ENCODE peak calls at places on chromosomes 3 and 15, in eight cellular contexts. V, J, I, G, P, D, B and M are unnamed samples.

GRCh38 chr3:161700998-161701397 is 204.4 kb downstream of the OTOL1 start:
- DNase-seq in V (no peak), J (no peak), I (no peak), G (no peak), P (no peak), D (no peak), B (no peak), M (no peak)

GRCh38 chr15:78353093-78353492 is 12.9 kb downstream of the CRABP1 start:
- DNase-seq in V (no peak), J (no peak), I (no peak), G (peak), P (no peak), D (no peak), B (no peak), M (no peak)

GRCh38 chr3:128923607-128924385 is 44.4 kb downstream of the ACAD9 start:
- DNase-seq in V (no peak), J (no peak), I (no peak), G (no peak), P (no peak), D (no peak), B (no peak), M (no peak)

GRCh38 chr3:24315991-24316390 is 178.7 kb downstream of the THRB start:
- DNase-seq in V (no peak), J (no peak), I (no peak), G (no peak), P (no peak), D (no peak), B (no peak), M (no peak)

GRCh38 chr3:60757724-60758123 is 493.5 kb downstream of the FHIT start:
- DNase-seq in V (no peak), J (no peak), I (no peak), G (no peak), P (no peak), D (no peak), B (no peak), M (no peak)

GRCh38 chr15:66631616-66632263 is 65.9 kb upstream of the LCTL start:
- DNase-seq in V (no peak), J (no peak), I (no peak), G (no peak), P (no peak), D (no peak), B (no peak), M (no peak)

GRCh38 chr15:82045892-82046667 is at the start of gene MEX3B:
- DNase-seq in V (peak), J (peak), I (peak), G (peak), P (peak), D (peak), B (peak), M (peak)

GRCh38 chr15:81940467-81941451 is 105.1 kb downstream of the MEX3B start:
- DNase-seq in V (no peak), J (no peak), I (no peak), G (no peak), P (no peak), D (no peak), B (no peak), M (no peak)

GRCh38 chr3:53030864-53031445 is 14.9 kb downstream of the SFMBT1 start:
- DNase-seq in V (no peak), J (no peak), I (no peak), G (no peak), P (no peak), D (no peak), B (no peak), M (no peak)

GRCh38 chr3:117692416-117692995 is 982.9 kb downstream of the TUSC7 start:
- DNase-seq in V (no peak), J (no peak), I (no peak), G (no peak), P (no peak), D (no peak), B (no peak), M (no peak)

GRCh38 chr3:196344663-196345062 is 6.5 kb upstream of the TM4SF19 start:
- DNase-seq in V (no peak), J (no peak), I (no peak), G (no peak), P (no peak), D (no peak), B (no peak), M (no peak)

GRCh38 chr15:66964791-66965190 is 100.6 kb upstream of the SMAD3 start:
- DNase-seq in V (no peak), J (no peak), I (no peak), G (no peak), P (no peak), D (no peak), B (no peak), M (no peak)

GRCh38 chr3:61997112-61997511 is 376.2 kb downstream of the FEZF2 start:
- DNase-seq in V (no peak), J (no peak), I (no peak), G (no peak), P (no peak), D (no peak), B (no peak), M (no peak)

GRCh38 chr3:141275032-141275422 is 43.4 kb downstream of the PXYLP1 start:
- DNase-seq in V (no peak), J (no peak), I (no peak), G (no peak), P (no peak), D (no peak), B (no peak), M (no peak)

GRCh38 chr15:39624806-39625205 is 43.9 kb downstream of the THBS1 start:
- DNase-seq in V (peak), J (peak), I (peak), G (no peak), P (no peak), D (no peak), B (peak), M (no peak)

GRCh38 chr3:72907851-72908620 is 20.2 kb downstream of the GXYLT2 start:
- DNase-seq in V (peak), J (no peak), I (peak), G (no peak), P (no peak), D (no peak), B (peak), M (peak)

GRCh38 chr3:125410922-125411321 is 35.8 kb upstream of the ZNF148 start:
- DNase-seq in V (no peak), J (no peak), I (no peak), G (no peak), P (no peak), D (no peak), B (no peak), M (no peak)

GRCh38 chr3:104992618-104993017 is 374.1 kb upstream of the ALCAM start:
- DNase-seq in V (no peak), J (no peak), I (no peak), G (no peak), P (no peak), D (no peak), B (no peak), M (no peak)

GRCh38 chr3:133037440-133037839 is 751 bp upstream of the TMEM108 start:
- DNase-seq in V (no peak), J (no peak), I (no peak), G (no peak), P (no peak), D (no peak), B (peak), M (no peak)

GRCh38 chr3:143480306-143480852 is 360.8 kb downstream of the CHST2 start:
- DNase-seq in V (no peak), J (no peak), I (no peak), G (no peak), P (no peak), D (no peak), B (no peak), M (no peak)

GRCh38 chr15:35701402-35702046 is 155.6 kb upstream of the DPH6 start:
- DNase-seq in V (no peak), J (no peak), I (no peak), G (no peak), P (no peak), D (no peak), B (no peak), M (no peak)

GRCh38 chr3:89525597-89525996 is 418.2 kb downstream of the EPHA3 start:
- DNase-seq in V (no peak), J (no peak), I (no peak), G (no peak), P (no peak), D (no peak), B (no peak), M (no peak)

GRCh38 chr3:160784853-160785252 is 28.8 kb downstream of the PPM1L start:
- DNase-seq in V (no peak), J (no peak), I (no peak), G (no peak), P (no peak), D (no peak), B (no peak), M (no peak)

GRCh38 chr3:107737909-107738308 is 215.1 kb downstream of the BBX start:
- DNase-seq in V (no peak), J (no peak), I (no peak), G (no peak), P (no peak), D (no peak), B (no peak), M (no peak)

GRCh38 chr3:100089802-100090668 is 24.3 kb downstream of the FILIP1L start:
- DNase-seq in V (peak), J (no peak), I (peak), G (peak), P (no peak), D (no peak), B (peak), M (no peak)

GRCh38 chr15:89155656-89156055 is 65.7 kb downstream of the RLBP1 start:
- DNase-seq in V (peak), J (no peak), I (no peak), G (no peak), P (no peak), D (no peak), B (no peak), M (no peak)

GRCh38 chr3:50230106-50230832 is 5.7 kb upstream of the GNAI2 start:
- DNase-seq in V (no peak), J (peak), I (no peak), G (no peak), P (no peak), D (no peak), B (no peak), M (no peak)

GRCh38 chr3:178392553-178392952 is 143.7 kb upstream of the KCNMB2 start:
- DNase-seq in V (no peak), J (no peak), I (no peak), G (no peak), P (no peak), D (no peak), B (no peak), M (no peak)

GRCh38 chr3:44065741-44066140 is 175.9 kb upstream of the TOPAZ1 start:
- DNase-seq in V (no peak), J (no peak), I (no peak), G (no peak), P (no peak), D (no peak), B (no peak), M (no peak)

GRCh38 chr3:66816110-66816761 is 181.9 kb upstream of the KBTBD8 start:
- DNase-seq in V (no peak), J (no peak), I (no peak), G (peak), P (no peak), D (peak), B (peak), M (no peak)

GRCh38 chr3:190585771-190586630 is 72.1 kb downstream of the IL1RAP start:
- DNase-seq in V (no peak), J (no peak), I (no peak), G (peak), P (no peak), D (no peak), B (peak), M (no peak)

GRCh38 chr15:61702224-61703120 is 357.8 kb downstream of the VPS13C start:
- DNase-seq in V (no peak), J (no peak), I (no peak), G (no peak), P (no peak), D (peak), B (no peak), M (no peak)

GRCh38 chr3:38039101-38039898 is at the start of gene DLEC1:
- DNase-seq in V (peak), J (peak), I (peak), G (no peak), P (peak), D (peak), B (peak), M (peak)

GRCh38 chr15:58795825-58796224 is 24.7 kb downstream of the MINDY2 start:
- DNase-seq in V (no peak), J (no peak), I (no peak), G (no peak), P (no peak), D (no peak), B (no peak), M (no peak)

GRCh38 chr3:149291178-149291577 is 42.3 kb downstream of the TM4SF18 start:
- DNase-seq in V (no peak), J (no peak), I (no peak), G (no peak), P (no peak), D (no peak), B (no peak), M (no peak)

GRCh38 chr3:187943677-187944390 is 198.6 kb upstream of the BCL6 start:
- DNase-seq in V (no peak), J (no peak), I (no peak), G (peak), P (no peak), D (no peak), B (peak), M (no peak)

GRCh38 chr3:194964809-194965208 is 279.1 kb downstream of the FAM43A start:
- DNase-seq in V (no peak), J (no peak), I (no peak), G (no peak), P (no peak), D (no peak), B (no peak), M (no peak)

GRCh38 chr3:159458010-159458409 is 530.6 kb upstream of the IL12A start:
- DNase-seq in V (no peak), J (no peak), I (no peak), G (no peak), P (no peak), D (no peak), B (no peak), M (no peak)

GRCh38 chr15:56234804-56235203 is 8.9 kb downstream of the RFX7 start:
- DNase-seq in V (no peak), J (no peak), I (no peak), G (no peak), P (no peak), D (no peak), B (no peak), M (no peak)

GRCh38 chr15:64855206-64856000 is 13.7 kb downstream of the PLEKHO2 start:
- DNase-seq in V (no peak), J (no peak), I (no peak), G (no peak), P (no peak), D (no peak), B (peak), M (no peak)

GRCh38 chr15:64858136-64858535 is 16.4 kb downstream of the PLEKHO2 start:
- DNase-seq in V (no peak), J (no peak), I (no peak), G (no peak), P (no peak), D (no peak), B (no peak), M (no peak)

GRCh38 chr15:64857421-64857820 is 15.7 kb downstream of the PLEKHO2 start:
- DNase-seq in V (no peak), J (no peak), I (no peak), G (no peak), P (no peak), D (no peak), B (peak), M (no peak)

GRCh38 chr15:64854526-64854925 is 12.8 kb downstream of the PLEKHO2 start:
- DNase-seq in V (no peak), J (no peak), I (no peak), G (no peak), P (no peak), D (no peak), B (no peak), M (no peak)

GRCh38 chr15:64856429-64857145 is 14.9 kb downstream of the PLEKHO2 start:
- DNase-seq in V (peak), J (no peak), I (no peak), G (no peak), P (no peak), D (peak), B (peak), M (no peak)
- TF ChIP-seq CTCF in V (no peak), J (no peak), I (no peak), G (no peak), P (no peak), D (no peak), B (no peak), M (no peak)

DNA sequence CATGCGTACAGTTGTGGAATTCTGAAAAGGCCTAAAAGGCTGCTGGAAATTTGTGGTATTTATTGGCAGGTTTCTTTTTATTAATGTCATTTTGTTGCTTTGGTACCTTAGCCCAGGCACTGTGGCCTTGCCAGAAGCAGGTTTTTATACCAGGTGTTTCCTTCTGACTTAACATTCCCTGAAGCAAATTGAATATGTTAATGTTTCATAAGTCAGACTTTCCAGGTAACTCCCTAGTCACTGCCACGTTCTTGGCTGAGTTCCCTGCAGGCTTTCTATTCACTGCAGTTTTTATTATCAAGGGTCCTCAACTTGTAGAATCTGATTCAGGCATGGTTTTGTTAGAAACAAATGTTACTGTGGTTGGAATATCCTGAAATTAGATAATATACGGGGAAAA is 22.7 kb downstream of the ITPR1 start:
- DNase-seq in V (no peak), J (no peak), I (no peak), G (no peak), P (no peak), D (no peak), B (no peak), M (no peak)
- H3K27ac ChIP-seq in V (no peak), J (no peak), I (peak), G (no peak), P (peak), D (no peak), B (no peak), M (no peak)

GRCh38 chr15:75666823-75667501 is 19.2 kb downstream of the SNX33 start:
- DNase-seq in V (peak), J (peak), I (no peak), G (peak), P (peak), D (no peak), B (peak), M (peak)
- TF ChIP-seq POLR2A in V (no peak), J (no peak), I (no peak), G (no peak), P (no peak), D (no peak), B (no peak), M (no peak)

GRCh38 chr3:14275962-14276909 is 97.6 kb downstream of the LSM3 start:
- DNase-seq in V (no peak), J (peak), I (no peak), G (no peak), P (no peak), D (no peak), B (no peak), M (no peak)

GRCh38 chr3:14274537-14274936 is 95.9 kb downstream of the LSM3 start:
- DNase-seq in V (no peak), J (no peak), I (no peak), G (no peak), P (no peak), D (no peak), B (no peak), M (no peak)

GRCh38 chr3:14277557-14277956 is 98.9 kb downstream of the LSM3 start:
- DNase-seq in V (no peak), J (no peak), I (no peak), G (no peak), P (no peak), D (no peak), B (no peak), M (no peak)

GRCh38 chr3:14273886-14274517 is 95.4 kb downstream of the LSM3 start:
- DNase-seq in V (no peak), J (no peak), I (no peak), G (no peak), P (no peak), D (no peak), B (no peak), M (no peak)

GRCh38 chr3:14274999-14275961 is 96.7 kb downstream of the LSM3 start:
- DNase-seq in V (no peak), J (peak), I (no peak), G (no peak), P (no peak), D (no peak), B (no peak), M (no peak)
- TF ChIP-seq CTCF in V (peak), J (no peak), I (no peak), G (peak), P (peak), D (no peak), B (no peak), M (no peak)

GRCh38 chr3:155885299-155885698 is 14.8 kb downstream of the GMPS start:
- DNase-seq in V (no peak), J (no peak), I (no peak), G (no peak), P (no peak), D (no peak), B (no peak), M (no peak)
- H3K27ac ChIP-seq in V (no peak), J (no peak), I (no peak), G (no peak), P (no peak), D (no peak), B (no peak), M (no peak)